ENCODE peak calls at places on chromosomes 5 and 9, in nine cellular contexts. E, T, K, B, O, J, S, Q and M are unnamed samples.

GRCh38 chr9:76717611-76718010 is 46.6 kb upstream of the PCA3 start:
- DNase-seq in S (peak; percentile 57), T (peak; percentile 65), Q (peak; percentile 42), O (no peak), J (no peak), K (peak; percentile 4), E (no peak), B (no peak), M (no peak)

GRCh38 chr9:16743375-16743774 is 127.1 kb downstream of the BNC2 start:
- DNase-seq in Q (no peak), K (no peak), S (no peak), J (no peak), B (peak; percentile 53), O (no peak), T (no peak), E (no peak), M (no peak)

GRCh38 chr5:115583474-115583873 is 18.8 kb downstream of the TICAM2 start:
- DNase-seq in B (no peak), T (peak; percentile 93), E (no peak), J (no peak), O (no peak), S (peak; percentile 97), Q (peak; percentile 97), K (peak; percentile 95), M (no peak)

GRCh38 chr9:121944741-121945191 is 148.3 kb downstream of the TTLL11 start:
- DNase-seq in B (no peak), J (no peak), E (no peak), O (no peak), Q (peak; percentile 56), S (peak; percentile 59), T (peak; percentile 94), K (peak; percentile 87), M (peak; percentile 75)

GRCh38 chr5:63125392-63125791 is 546.8 kb downstream of the LRRC70 start:
- DNase-seq in K (no peak), T (no peak), S (no peak), J (peak; percentile 21), B (no peak), O (no peak), E (no peak), Q (no peak), M (no peak)

GRCh38 chr5:38341641-38342040 is 83.3 kb downstream of the EGFLAM start:
- DNase-seq in B (no peak), K (no peak), Q (no peak), T (no peak), O (no peak), J (no peak), S (no peak), E (no peak), M (no peak)

GRCh38 chr5:177603631-177604030 is 3.7 kb downstream of the B4GALT7 start:
- DNase-seq in J (no peak), Q (no peak), K (no peak), O (no peak), E (no peak), S (no peak), T (no peak), B (no peak), M (no peak)

GRCh38 chr5:83076742-83077661 is at the start of the genes TMEM167A and XRCC4:
- DNase-seq in B (peak; percentile 100), Q (peak; percentile 99), K (peak; percentile 99), E (peak; percentile 99), S (peak; percentile 100), O (peak; percentile 95), J (peak; percentile 100), T (peak; percentile 100), M (peak; percentile 99)

GRCh38 chr5:65072836-65073620 is 304.3 kb downstream of the CWC27 start:
- DNase-seq in Q (peak; percentile 70), J (no peak), T (no peak), E (no peak), B (no peak), O (no peak), S (peak; percentile 75), K (peak; percentile 4), M (no peak)

GRCh38 chr9:129554649-129555048 is 66.3 kb downstream of the C9orf50 start:
- DNase-seq in S (no peak), K (no peak), T (no peak), B (no peak), E (no peak), Q (no peak), J (no peak), O (no peak), M (peak; percentile 45)

GRCh38 chr5:153974131-153974812 is 64.4 kb downstream of the FAM114A2 start:
- DNase-seq in B (peak; percentile 64), J (peak; percentile 57), E (peak; percentile 44), K (peak; percentile 40), S (peak; percentile 22), O (no peak), T (peak; percentile 71), Q (no peak), M (peak; percentile 82)

GRCh38 chr5:147188200-147189108 is 46.4 kb upstream of the STK32A start:
- DNase-seq in E (peak; percentile 38), T (peak; percentile 75), K (peak; percentile 59), O (peak; percentile 71), B (peak; percentile 83), J (peak; percentile 75), S (peak; percentile 59), Q (peak; percentile 30), M (peak; percentile 85)
- H3K9ac ChIP-seq in E (no peak overlapping the region), T (no peak overlapping the region), K (no peak overlapping the region), O (no peak overlapping the region), B (no peak overlapping the region), J (no peak overlapping the region), S (no peak overlapping the region), Q (no peak overlapping the region), M (no peak overlapping the region)

GRCh38 chr5:126640867-126641266 is 40.1 kb downstream of the PHAX start:
- DNase-seq in S (no peak), T (no peak), J (no peak), E (no peak), B (no peak), Q (no peak), K (no peak), O (no peak), M (no peak)
- H3K4me2 ChIP-seq in S (no peak overlapping the region), T (no peak overlapping the region), J (no peak overlapping the region), E (no peak overlapping the region), B (no peak overlapping the region), Q (no peak overlapping the region), K (no peak overlapping the region), O (no peak overlapping the region), M (no peak overlapping the region)

DNA sequence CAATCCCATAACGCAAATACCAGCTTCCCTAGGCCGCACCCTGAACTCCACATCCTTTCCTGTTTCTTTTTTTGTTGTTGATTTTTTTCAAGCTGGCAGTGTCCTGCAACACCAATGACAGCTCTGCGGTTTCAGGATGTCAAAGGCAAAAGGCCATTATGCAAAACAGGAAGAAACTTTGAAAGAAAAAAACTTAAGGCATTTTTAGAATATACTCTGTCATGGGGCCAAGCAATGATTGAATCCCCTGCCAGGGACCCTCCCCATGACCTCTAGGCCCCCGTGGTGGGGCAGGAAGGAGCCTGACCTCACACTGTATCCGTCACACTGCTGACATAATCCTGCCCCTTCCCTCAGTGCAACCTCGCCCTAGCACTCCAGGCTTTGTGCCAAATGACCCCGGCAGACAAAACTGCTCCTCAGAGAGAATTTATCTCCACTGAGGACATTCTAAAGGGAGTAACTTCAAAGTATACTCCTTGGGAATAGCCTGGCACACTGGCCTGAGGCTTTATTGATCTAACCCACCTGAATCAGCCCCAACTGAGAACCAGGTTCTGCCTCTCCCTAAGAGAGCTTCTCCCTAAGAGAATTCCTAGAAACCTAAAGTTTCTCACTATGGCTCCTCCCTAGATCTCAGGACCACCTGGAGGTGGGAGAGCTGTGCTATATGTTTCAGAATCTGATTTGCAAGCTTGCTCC is 7.9 kb downstream of the B4GALT1 start:
- DNase-seq in Q (no peak), E (no peak), B (peak; percentile 65), T (peak; percentile 56), K (peak; percentile 35), S (no peak), J (peak; percentile 23), O (no peak), M (peak; percentile 46)
- H3K9ac ChIP-seq in Q (peak overlapping the region; percentile 65), E (no peak overlapping the region), B (peak overlapping the region; percentile 57), T (peak overlapping the region; percentile 99), K (peak overlapping the region; percentile 22), S (peak overlapping the region; percentile 34), J (peak overlapping the region; percentile 9), O (peak overlapping the region; percentile 61), M (no peak overlapping the region)

GRCh38 chr9:35364817-35365585 is 124.9 kb upstream of the RUSC2 start:
- DNase-seq in Q (no peak), J (peak; percentile 23), B (peak; percentile 28), S (no peak), O (no peak), E (no peak), K (no peak), T (no peak), M (no peak)

GRCh38 chr9:35370241-35370640 is 119.7 kb upstream of the RUSC2 start:
- DNase-seq in J (no peak), S (no peak), E (no peak), O (no peak), T (no peak), B (no peak), Q (no peak), K (no peak), M (no peak)

GRCh38 chr9:35366627-35367026 is 123.3 kb upstream of the RUSC2 start:
- DNase-seq in K (no peak), S (no peak), Q (no peak), E (no peak), B (no peak), J (no peak), O (no peak), T (no peak), M (no peak)

GRCh38 chr9:35367451-35367850 is 122.5 kb upstream of the RUSC2 start:
- DNase-seq in Q (peak; percentile 96), E (no peak), K (peak; percentile 93), T (peak; percentile 93), J (peak; percentile 74), B (no peak), O (no peak), S (peak; percentile 97), M (no peak)
- H3K4me2 ChIP-seq in Q (peak overlapping the region; percentile 53), E (no peak overlapping the region), K (peak overlapping the region; percentile 62), T (peak overlapping the region; percentile 64), J (no peak overlapping the region), B (no peak overlapping the region), O (no peak overlapping the region), S (peak overlapping the region; percentile 75), M (no peak overlapping the region)

GRCh38 chr5:59236448-59236847 is 653.6 kb downstream of the RAB3C start:
- DNase-seq in K (no peak), B (no peak), O (no peak), S (no peak), Q (no peak), T (no peak), J (no peak), E (no peak), M (no peak)
- H3K9ac ChIP-seq in K (no peak overlapping the region), B (no peak overlapping the region), O (no peak overlapping the region), S (no peak overlapping the region), Q (no peak overlapping the region), T (no peak overlapping the region), J (no peak overlapping the region), E (no peak overlapping the region), M (no peak overlapping the region)